ENCODE peak calls at places on chromosomes 2 and 18, in five cellular contexts. B, H, I, V and C are unnamed samples.
A peak's percentile ranks its signal among the peaks of the same experiment; 100 is the strongest.

GRCh38 chr18:3596324-3597158 is 146.6 kb downstream of the TGIF1 start:
- DNase-seq in B (peak; percentile 22), H (no peak), I (no peak), V (no peak), C (peak; percentile 81)

GRCh38 chr2:104289646-104290565 is 564.0 kb upstream of the POU3F3 start:
- DNase-seq in B (no peak), H (no peak), I (no peak), V (no peak), C (no peak)

GRCh38 chr2:127943186-127943585 is 57.4 kb upstream of the AMMECR1L start:
- DNase-seq in B (no peak), H (no peak), I (no peak), V (no peak), C (no peak)

GRCh38 chr18:22391571-22392359 is 25.9 kb downstream of the CTAGE1 start:
- DNase-seq in B (peak; percentile 17), H (no peak), I (no peak), V (peak; percentile 71), C (peak; percentile 11)

GRCh38 chr2:236816197-236817170 is 246.9 kb downstream of the ACKR3 start:
- DNase-seq in B (no peak), H (no peak), I (no peak), V (no peak), C (no peak)

GRCh38 chr2:66495788-66496640 is 61.1 kb downstream of the MEIS1 start:
- DNase-seq in B (no peak), H (no peak), I (no peak), V (peak; percentile 47), C (peak; percentile 45)

GRCh38 chr2:99150691-99151090 is 4.1 kb downstream of the TSGA10 start:
- DNase-seq in B (no peak), H (no peak), I (no peak), V (no peak), C (no peak)

GRCh38 chr2:160388464-160389263 is 104.9 kb downstream of the RBMS1 start:
- DNase-seq in B (peak; percentile 33), H (no peak), I (no peak), V (no peak), C (no peak)

GRCh38 chr2:96359310-96359709 is 23.7 kb downstream of the NCAPH start:
- DNase-seq in B (peak; percentile 37), H (peak; percentile 38), I (no peak), V (no peak), C (no peak)

GRCh38 chr2:136362676-136363390 is 244.9 kb upstream of the CXCR4 start:
- DNase-seq in B (no peak), H (no peak), I (no peak), V (no peak), C (no peak)

GRCh38 chr18:28152354-28152753 is 24.6 kb downstream of the CDH2 start:
- DNase-seq in B (no peak), H (no peak), I (no peak), V (no peak), C (no peak)

GRCh38 chr18:54835944-54836343 is 7.7 kb downstream of the RAB27B start:
- DNase-seq in B (no peak), H (no peak), I (no peak), V (no peak), C (no peak)

GRCh38 chr2:65638438-65638837 is 206.0 kb upstream of the SPRED2 start:
- DNase-seq in B (no peak), H (no peak), I (no peak), V (no peak), C (no peak)

GRCh38 chr2:209472871-209473270 is 49.0 kb downstream of the MAP2 start:
- DNase-seq in B (no peak), H (no peak), I (no peak), V (no peak), C (no peak)

GRCh38 chr2:72109291-72109690 is 38.4 kb downstream of the CYP26B1 start:
- DNase-seq in B (no peak), H (no peak), I (no peak), V (no peak), C (no peak)

GRCh38 chr2:218169757-218170546 is 3.2 kb upstream of the CXCR1 start:
- DNase-seq in B (no peak), H (no peak), I (no peak), V (no peak), C (no peak)

GRCh38 chr2:120109186-120110061 is 96.5 kb downstream of the EPB41L5 start:
- DNase-seq in B (peak; percentile 57), H (no peak), I (peak; percentile 22), V (no peak), C (peak; percentile 40)

GRCh38 chr2:96882230-96882629 is 12.3 kb upstream of the SEMA4C start:
- DNase-seq in B (no peak), H (no peak), I (no peak), V (no peak), C (no peak)

GRCh38 chr2:151842830-151843668 is 14.8 kb upstream of the ARL5A start:
- DNase-seq in B (no peak), H (no peak), I (no peak), V (no peak), C (no peak)

GRCh38 chr2:192029089-192029488 is 165.6 kb downstream of the TMEFF2 start:
- DNase-seq in B (no peak), H (no peak), I (no peak), V (no peak), C (no peak)

GRCh38 chr18:60372598-60372997 is at the start of gene MC4R:
- DNase-seq in B (no peak), H (no peak), I (peak; percentile 56), V (peak; percentile 69), C (peak; percentile 94)

GRCh38 chr2:238571626-238572372 is 145.1 kb downstream of the ASB1 start:
- DNase-seq in B (no peak), H (no peak), I (peak; percentile 10), V (no peak), C (no peak)

GRCh38 chr2:11073791-11074190 is 81.5 kb upstream of the SLC66A3 start:
- DNase-seq in B (no peak), H (no peak), I (no peak), V (no peak), C (no peak)

GRCh38 chr18:67600181-67600631 is 83.7 kb upstream of the DSEL start:
- DNase-seq in B (no peak), H (no peak), I (no peak), V (no peak), C (no peak)

GRCh38 chr2:96140941-96141623 is 2.8 kb upstream of the ASTL start:
- DNase-seq in B (no peak), H (peak; percentile 40), I (no peak), V (no peak), C (no peak)

GRCh38 chr18:45447364-45448265 is 167.7 kb upstream of the SLC14A2 start:
- DNase-seq in B (no peak), H (no peak), I (no peak), V (no peak), C (no peak)

GRCh38 chr2:197705912-197706838 is 1.0 kb downstream of the MARS2 start:
- DNase-seq in B (no peak), H (no peak), I (no peak), V (no peak), C (no peak)

GRCh38 chr2:109373791-109374547 is 239.8 kb downstream of the SEPTIN10 start:
- DNase-seq in B (no peak), H (no peak), I (no peak), V (no peak), C (no peak)